ENCODE peak calls at places on chromosomes 5 and 9, in four cellular contexts. One of them, this sample, is unnamed.

GRCh38 chr9:8719833-8720486 is 920.4 kb upstream of the DMAC1 start:
- DNase-seq in lower leg skin: no peak
- DNase-seq in brain microvascular endothelial cell: no peak
- DNase-seq in AG09309: no peak
- DNase-seq in this sample: no peak

GRCh38 chr5:150116667-150117395 is 30.5 kb upstream of the CSF1R start:
- DNase-seq in lower leg skin: peak
- DNase-seq in brain microvascular endothelial cell: no peak
- DNase-seq in AG09309: no peak
- DNase-seq in this sample: no peak

GRCh38 chr5:178625679-178626483 is 969 bp downstream of the CLK4 start:
- DNase-seq in lower leg skin: no peak
- DNase-seq in brain microvascular endothelial cell: peak
- DNase-seq in AG09309: no peak
- DNase-seq in this sample: no peak

GRCh38 chr9:93955356-93956182 is 414 bp upstream of the BARX1 start:
- DNase-seq in lower leg skin: no peak
- DNase-seq in brain microvascular endothelial cell: no peak
- DNase-seq in AG09309: no peak
- DNase-seq in this sample: no peak

GRCh38 chr5:158898185-158899177 is 201.2 kb downstream of the EBF1 start:
- DNase-seq in lower leg skin: no peak
- DNase-seq in brain microvascular endothelial cell: peak
- DNase-seq in AG09309: no peak
- DNase-seq in this sample: no peak

GRCh38 chr9:73034962-73035361 is 82.1 kb upstream of the ALDH1A1 start:
- DNase-seq in lower leg skin: no peak
- DNase-seq in brain microvascular endothelial cell: no peak
- DNase-seq in AG09309: no peak
- DNase-seq in this sample: no peak

GRCh38 chr9:112443200-112443599 is 43.4 kb upstream of the KIAA1958 start:
- DNase-seq in lower leg skin: no peak
- DNase-seq in brain microvascular endothelial cell: peak
- DNase-seq in AG09309: peak
- DNase-seq in this sample: no peak

GRCh38 chr5:111224561-111224989 is 391 bp downstream of the CAMK4 start:
- DNase-seq in lower leg skin: peak
- DNase-seq in brain microvascular endothelial cell: no peak
- DNase-seq in AG09309: no peak
- DNase-seq in this sample: no peak

GRCh38 chr5:36733183-36733582 is 126.8 kb downstream of the SLC1A3 start:
- DNase-seq in lower leg skin: no peak
- DNase-seq in brain microvascular endothelial cell: no peak
- DNase-seq in AG09309: no peak
- DNase-seq in this sample: no peak

GRCh38 chr9:93308158-93308602 is 124.2 kb downstream of the WNK2 start:
- DNase-seq in lower leg skin: peak
- DNase-seq in brain microvascular endothelial cell: no peak
- DNase-seq in AG09309: no peak
- DNase-seq in this sample: no peak

GRCh38 chr5:149470942-149471341 is 80.3 kb downstream of the CSNK1A1 start:
- DNase-seq in lower leg skin: no peak
- DNase-seq in brain microvascular endothelial cell: no peak
- DNase-seq in AG09309: no peak
- DNase-seq in this sample: no peak

GRCh38 chr9:33438926-33439511 is 8.4 kb downstream of the AQP3 start:
- DNase-seq in lower leg skin: no peak
- DNase-seq in brain microvascular endothelial cell: no peak
- DNase-seq in AG09309: no peak
- DNase-seq in this sample: no peak

GRCh38 chr9:104093647-104094533 is at the start of gene SMC2:
- DNase-seq in lower leg skin: peak
- DNase-seq in brain microvascular endothelial cell: peak
- DNase-seq in AG09309: peak
- DNase-seq in this sample: peak

GRCh38 chr9:104094534-104095020 is 468 bp downstream of the SMC2 start:
- DNase-seq in lower leg skin: no peak
- DNase-seq in brain microvascular endothelial cell: no peak
- DNase-seq in AG09309: no peak
- DNase-seq in this sample: no peak

GRCh38 chr9:104091708-104092107 is 2.4 kb upstream of the SMC2 start:
- DNase-seq in lower leg skin: no peak
- DNase-seq in brain microvascular endothelial cell: peak
- DNase-seq in AG09309: no peak
- DNase-seq in this sample: no peak

GRCh38 chr9:104092192-104092591 is 1.9 kb upstream of the SMC2 start:
- DNase-seq in lower leg skin: no peak
- DNase-seq in brain microvascular endothelial cell: no peak
- DNase-seq in AG09309: no peak
- DNase-seq in this sample: no peak

GRCh38 chr9:104093162-104093561 is 947 bp upstream of the SMC2 start:
- DNase-seq in lower leg skin: no peak
- DNase-seq in brain microvascular endothelial cell: peak
- DNase-seq in AG09309: no peak
- DNase-seq in this sample: no peak
- H3K4me3 ChIP-seq in lower leg skin: peak
- H3K4me3 ChIP-seq in brain microvascular endothelial cell: peak
- H3K4me3 ChIP-seq in AG09309: peak
- H3K4me3 ChIP-seq in this sample: peak

GRCh38 chr5:172700686-172701324 is 59.7 kb downstream of the NEURL1B start:
- DNase-seq in lower leg skin: no peak
- DNase-seq in brain microvascular endothelial cell: no peak
- DNase-seq in AG09309: no peak
- DNase-seq in this sample: no peak

GRCh38 chr5:172697123-172698121 is 56.4 kb downstream of the NEURL1B start:
- DNase-seq in lower leg skin: peak
- DNase-seq in brain microvascular endothelial cell: peak
- DNase-seq in AG09309: peak
- DNase-seq in this sample: no peak

GRCh38 chr5:172701336-172702061 is 60.4 kb downstream of the NEURL1B start:
- DNase-seq in lower leg skin: no peak
- DNase-seq in brain microvascular endothelial cell: no peak
- DNase-seq in AG09309: no peak
- DNase-seq in this sample: no peak

GRCh38 chr5:172699423-172699822 is 58.4 kb downstream of the NEURL1B start:
- DNase-seq in lower leg skin: no peak
- DNase-seq in brain microvascular endothelial cell: no peak
- DNase-seq in AG09309: no peak
- DNase-seq in this sample: no peak

DNA sequence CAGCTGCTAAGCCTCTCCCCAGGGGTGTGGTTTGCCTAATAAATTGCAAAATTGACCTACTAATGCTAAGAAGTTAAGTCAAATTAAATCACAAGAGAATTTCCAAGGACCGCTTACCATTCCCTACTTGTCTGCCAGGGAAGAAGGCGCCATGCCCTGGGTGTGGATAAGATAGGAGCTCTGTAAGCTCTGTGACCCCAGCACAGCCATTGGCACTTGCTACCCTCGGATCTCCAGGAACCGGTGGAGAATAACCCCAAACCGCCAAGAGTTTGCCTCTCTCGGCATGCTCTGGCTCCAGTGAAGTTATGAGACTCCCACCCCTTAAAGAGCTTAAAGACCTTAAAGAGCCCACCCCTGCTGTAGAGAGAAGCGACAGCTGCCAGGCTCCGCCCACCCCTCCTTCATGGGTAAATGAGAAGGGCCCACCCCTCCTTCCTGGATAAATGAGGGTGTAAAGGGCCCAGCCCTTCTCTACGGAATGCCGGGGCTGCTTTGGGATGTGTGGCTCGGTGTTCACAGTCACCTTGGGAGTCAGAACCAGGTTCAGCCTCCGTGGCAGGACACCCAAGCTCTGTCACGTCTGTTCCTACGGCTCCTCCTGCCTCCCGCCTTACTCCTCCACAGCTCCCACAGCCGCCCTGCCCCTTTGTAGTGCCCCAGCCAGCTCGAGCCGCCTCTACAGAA is 59.1 kb downstream of the NEURL1B start:
- DNase-seq in lower leg skin: no peak
- DNase-seq in brain microvascular endothelial cell: no peak
- DNase-seq in AG09309: no peak
- DNase-seq in this sample: no peak
- H3K4me3 ChIP-seq in lower leg skin: no peak
- H3K4me3 ChIP-seq in brain microvascular endothelial cell: no peak
- H3K4me3 ChIP-seq in AG09309: no peak
- H3K4me3 ChIP-seq in this sample: no peak

DNA sequence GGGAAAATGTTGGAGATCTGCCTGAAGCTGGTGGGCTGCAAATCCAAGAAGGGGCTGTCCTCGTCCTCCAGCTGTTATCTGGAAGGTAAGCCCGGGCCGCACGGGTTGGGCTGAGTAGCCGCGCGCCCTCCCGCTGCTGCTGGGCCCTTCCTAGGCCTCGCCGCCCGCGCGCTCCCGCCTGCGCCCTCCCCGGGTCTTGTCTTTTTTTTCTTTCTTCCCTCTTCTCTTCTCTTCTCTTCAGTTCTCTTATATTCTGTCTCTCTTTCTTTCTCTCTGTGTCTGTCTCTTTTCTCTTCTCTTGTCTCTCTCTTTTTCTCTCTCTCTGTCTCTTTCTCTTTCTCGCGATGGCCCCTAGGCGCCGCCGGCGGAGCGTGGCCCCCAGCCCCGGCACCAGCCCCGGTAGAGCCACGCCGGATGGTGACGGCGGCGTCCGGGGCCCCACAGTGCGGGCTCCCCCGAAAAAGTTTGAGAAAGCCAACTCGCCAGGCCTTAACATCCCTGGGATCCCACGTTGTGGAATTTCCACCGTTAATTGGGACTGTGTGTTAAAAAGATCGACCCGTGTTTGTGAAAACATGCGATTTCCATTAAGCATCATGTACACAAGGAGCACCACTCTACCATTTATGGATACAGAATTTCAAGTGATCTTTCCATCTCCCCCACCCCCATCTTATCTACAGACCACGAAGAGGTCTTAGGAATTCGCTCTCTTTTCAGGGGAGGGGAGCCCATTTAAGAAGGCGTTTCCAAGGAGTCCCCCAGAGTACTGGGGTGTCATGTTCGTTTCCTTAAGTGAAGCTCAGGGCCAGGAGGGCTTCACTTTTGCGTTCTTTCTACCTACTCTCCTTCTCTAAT is 616 bp downstream of the ABL1 start:
- DNase-seq in lower leg skin: no peak
- DNase-seq in brain microvascular endothelial cell: no peak
- DNase-seq in AG09309: no peak
- DNase-seq in this sample: no peak
- H3K4me3 ChIP-seq in lower leg skin: peak
- H3K4me3 ChIP-seq in brain microvascular endothelial cell: peak
- H3K4me3 ChIP-seq in AG09309: peak
- H3K4me3 ChIP-seq in this sample: peak

GRCh38 chr9:135155396-135155795 is 67.9 kb downstream of the OLFM1 start:
- DNase-seq in lower leg skin: no peak
- DNase-seq in brain microvascular endothelial cell: no peak
- DNase-seq in AG09309: no peak
- DNase-seq in this sample: no peak
- H3K4me3 ChIP-seq in lower leg skin: no peak
- H3K4me3 ChIP-seq in brain microvascular endothelial cell: no peak
- H3K4me3 ChIP-seq in AG09309: no peak
- H3K4me3 ChIP-seq in this sample: no peak

This sample was measured in BJ.